ENCODE peak calls at places on chromosomes 6 and 20, in eight cellular contexts. G is GM12878, A is spleen, S is tibial artery, J is fibroblast of lung, P is ovary, I is endothelial cell, D is fibroblast of pulmonary artery. L is an unnamed sample.
A peak's percentile ranks its signal among the peaks of the same experiment; 100 is the strongest.

GRCh38 chr6:90216081-90216977 is 80.3 kb downstream of the BACH2 start:
- DNase-seq in G (no peak), A (peak; percentile 83), S (peak; percentile 65), J (peak; percentile 86), P (no peak), I (peak; percentile 12), D (no peak), L (no peak)

GRCh38 chr6:7730852-7731251 is 5.0 kb downstream of the BMP6 start:
- DNase-seq in G (no peak), A (no peak), S (no peak), J (peak; percentile 89), P (no peak), I (no peak), D (peak; percentile 89), L (no peak)

GRCh38 chr6:30835576-30835975 is 48.7 kb upstream of the DDR1 start:
- DNase-seq in G (no peak), A (no peak), S (no peak), J (no peak), P (no peak), I (no peak), D (no peak), L (no peak)

GRCh38 chr6:99282479-99283062 is 66.9 kb downstream of the FAXC start:
- DNase-seq in G (no peak), A (no peak), S (no peak), J (peak; percentile 16), P (no peak), I (no peak), D (peak; percentile 38), L (no peak)

GRCh38 chr20:41111578-41111951 is 25.8 kb upstream of the PLCG1 start:
- DNase-seq in G (no peak), A (no peak), S (no peak), J (no peak), P (no peak), I (no peak), D (no peak), L (no peak)

GRCh38 chr6:48111143-48111506 is at the start of gene PTCHD4:
- DNase-seq in G (no peak), A (no peak), S (no peak), J (peak; percentile 87), P (no peak), I (peak; percentile 61), D (peak; percentile 59), L (no peak)

GRCh38 chr6:144286503-144287393 is 1.6 kb downstream of the UTRN start:
- DNase-seq in G (no peak), A (peak; percentile 84), S (peak; percentile 80), J (peak; percentile 96), P (peak; percentile 70), I (peak; percentile 74), D (peak; percentile 92), L (peak; percentile 50)

GRCh38 chr6:139973602-139974373 is 599.3 kb upstream of the CITED2 start:
- DNase-seq in G (no peak), A (no peak), S (no peak), J (peak; percentile 96), P (no peak), I (no peak), D (peak; percentile 97), L (no peak)

GRCh38 chr6:26033132-26033941 is 53.9 kb upstream of the HFE start:
- DNase-seq in G (peak; percentile 99), A (peak; percentile 94), S (peak; percentile 84), J (peak; percentile 99), P (peak; percentile 63), I (peak; percentile 58), D (peak; percentile 99), L (no peak)

GRCh38 chr6:160028487-160029275 is 59.8 kb downstream of the IGF2R start:
- DNase-seq in G (no peak), A (no peak), S (no peak), J (no peak), P (no peak), I (no peak), D (no peak), L (no peak)

GRCh38 chr6:9397981-9398559 is 962.7 kb upstream of the SLC35B3 start:
- DNase-seq in G (no peak), A (no peak), S (no peak), J (no peak), P (no peak), I (no peak), D (no peak), L (no peak)

GRCh38 chr20:31705598-31706597 is 16.8 kb downstream of the BCL2L1 start:
- DNase-seq in G (no peak), A (peak; percentile 42), S (no peak), J (no peak), P (no peak), I (no peak), D (no peak), L (no peak)
- TF ChIP-seq CTCF in G (no peak), A (no peak), S (no peak), J (no peak), P (no peak), I (no peak), D (no peak), L (no peak)

DNA sequence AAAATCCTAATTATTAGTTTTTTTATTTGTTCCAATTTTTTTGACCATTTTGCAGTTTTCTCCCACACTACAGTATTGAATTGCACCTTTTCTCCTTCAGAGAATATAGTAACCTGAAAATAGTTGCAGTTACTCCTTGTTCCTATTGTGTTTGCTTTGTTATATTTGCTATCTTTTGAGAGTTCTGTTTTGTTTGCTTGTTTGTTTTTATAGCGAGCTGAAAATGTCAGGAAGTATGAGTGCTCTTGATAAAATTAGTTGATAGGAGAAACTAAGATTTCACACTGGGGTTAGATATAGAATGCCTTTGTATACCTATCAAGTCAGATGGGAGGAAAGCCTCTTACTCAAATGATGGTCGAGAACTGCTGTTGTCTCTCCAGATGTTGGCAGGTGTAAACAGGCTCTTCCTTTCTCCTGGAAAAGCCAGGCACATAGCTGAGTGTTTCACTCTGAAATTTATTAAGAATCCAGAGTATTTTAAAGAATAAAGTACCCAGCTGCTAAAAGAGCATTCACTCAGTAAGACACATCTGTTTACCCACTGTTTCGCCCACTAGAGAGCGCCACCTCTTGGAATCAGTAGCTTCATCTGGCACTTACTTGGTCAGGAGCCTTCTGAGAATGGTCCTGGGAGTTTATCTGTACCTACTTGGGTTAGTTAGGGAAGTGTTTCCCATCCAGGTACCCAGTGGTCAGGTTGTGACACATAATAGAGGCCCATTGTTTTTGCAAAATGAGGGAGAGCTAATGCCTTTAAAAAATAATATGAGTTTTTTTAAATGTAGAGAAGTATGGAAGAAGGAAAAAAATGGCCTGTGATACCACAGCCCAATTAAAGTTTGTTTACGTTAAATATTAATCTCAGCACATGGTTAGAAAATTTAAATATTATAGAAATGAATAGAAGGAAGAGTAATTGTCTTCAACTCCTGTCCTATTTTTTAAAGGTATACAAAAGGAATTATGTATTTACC is 11.2 kb downstream of the NT5DC1 start:
- DNase-seq in G (no peak), A (no peak), S (no peak), J (peak; percentile 35), P (no peak), I (peak; percentile 56), D (peak; percentile 65), L (no peak)
- TF ChIP-seq CTCF in G (peak; percentile 78), A (no peak), S (no peak), J (peak; percentile 58), P (no peak), I (peak; percentile 63), D (peak; percentile 83), L (no peak)

DNA sequence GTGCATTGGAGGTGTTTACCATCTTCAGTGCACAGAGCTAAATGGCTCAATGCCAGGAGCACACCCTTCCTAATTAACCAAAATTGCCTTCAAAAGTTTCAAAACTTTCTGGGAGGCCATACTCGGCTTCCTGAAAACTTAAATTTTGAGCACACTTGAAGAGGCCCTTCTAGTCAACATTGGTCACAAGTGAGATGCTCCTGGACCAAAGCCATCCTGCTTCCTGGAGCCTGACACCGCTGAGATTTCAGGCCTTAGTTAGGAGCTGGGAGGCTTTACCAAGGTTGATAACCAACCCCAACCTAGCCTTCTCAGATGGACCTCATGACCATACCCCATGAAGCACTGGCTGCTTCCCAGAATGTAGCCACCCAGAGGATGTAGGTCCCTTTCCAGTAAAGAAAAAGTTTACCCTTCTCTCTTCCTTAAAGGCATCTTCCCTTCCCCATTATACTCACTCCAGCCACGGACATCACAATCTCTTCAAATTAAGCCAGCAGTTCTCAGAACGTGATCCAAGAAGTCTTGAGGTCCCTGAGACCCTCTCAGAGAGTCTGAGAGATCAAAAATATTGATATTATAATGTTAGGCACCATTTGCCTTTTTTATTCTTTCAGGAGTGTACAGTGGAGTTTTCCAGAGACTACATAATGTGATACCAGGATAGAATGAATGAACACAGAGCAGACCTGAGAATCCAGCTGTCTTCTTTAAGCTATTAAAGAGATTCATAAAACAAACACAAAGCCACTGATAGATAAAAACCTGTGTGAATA is 32.8 kb upstream of the SPTLC3 start:
- DNase-seq in G (no peak), A (no peak), S (no peak), J (no peak), P (no peak), I (no peak), D (no peak), L (no peak)
- TF ChIP-seq CTCF in G (no peak), A (no peak), S (no peak), J (no peak), P (no peak), I (no peak), D (no peak), L (no peak)

GRCh38 chr20:24675651-24676352 is 206.4 kb downstream of the SYNDIG1 start:
- DNase-seq in G (no peak), A (peak; percentile 63), S (peak; percentile 46), J (no peak), P (no peak), I (no peak), D (no peak), L (no peak)
- TF ChIP-seq CTCF in G (no peak), A (no peak), S (no peak), J (no peak), P (no peak), I (no peak), D (no peak), L (no peak)

DNA sequence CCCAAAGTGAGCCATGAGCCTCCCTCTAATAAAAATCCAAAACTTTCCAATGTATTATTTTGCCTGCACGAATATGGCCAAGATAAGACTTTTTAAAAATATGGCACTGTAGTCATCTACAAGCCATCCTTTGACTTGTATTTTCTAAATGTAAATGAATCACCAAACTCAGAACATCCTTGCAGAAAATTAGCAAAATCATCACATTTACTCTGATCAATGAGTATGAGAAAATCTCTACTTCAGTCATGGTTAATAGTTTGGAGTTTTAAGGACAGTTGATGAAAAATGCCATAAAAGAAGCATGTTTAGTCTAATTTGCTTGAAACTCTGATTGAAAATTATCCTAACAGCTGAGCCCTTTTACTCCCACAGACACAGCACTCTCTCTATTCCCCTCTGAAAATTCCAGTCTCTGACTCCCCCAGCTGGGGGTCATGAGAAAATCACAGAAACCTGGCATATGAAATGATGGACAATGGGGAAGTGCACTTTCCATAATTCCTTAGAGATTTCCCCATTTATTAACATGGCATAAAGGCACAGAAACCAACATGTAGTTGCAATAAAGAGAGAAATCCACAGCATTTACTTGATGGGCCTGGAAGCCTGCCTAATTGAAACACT is 214.1 kb downstream of the WDR27 start:
- DNase-seq in G (no peak), A (no peak), S (no peak), J (peak; percentile 32), P (no peak), I (no peak), D (peak; percentile 53), L (no peak)
- TF ChIP-seq CTCF in G (no peak), A (no peak), S (peak; percentile 29), J (peak; percentile 29), P (peak; percentile 49), I (no peak), D (peak; percentile 31), L (no peak)

GRCh38 chr6:154408906-154409500 is 52.4 kb upstream of the IPCEF1 start:
- DNase-seq in G (no peak), A (no peak), S (no peak), J (peak; percentile 45), P (no peak), I (no peak), D (peak; percentile 52), L (no peak)
- TF ChIP-seq CTCF in G (peak; percentile 9), A (no peak), S (peak; percentile 7), J (peak; percentile 45), P (peak; percentile 17), I (no peak), D (peak; percentile 42), L (no peak)